ENCODE peak calls at places on chromosomes 3 and 15, in six cellular contexts. L is esophagus squamous epithelium, S is right atrium auricular region, P is caudate nucleus, Q is heart right ventricle, N is fibroblast of lung. I is an unnamed sample.

GRCh38 chr15:46682969-46683791 is 1034.1 kb upstream of the SEMA6D start:
- DNase-seq in L (no peak), S (no peak), P (no peak), Q (no peak), N (no peak), I (no peak)

GRCh38 chr3:58537412-58538301 is 667 bp upstream of the ACOX2 start:
- DNase-seq in L (no peak), S (peak; percentile 50), P (no peak), Q (no peak), N (no peak), I (no peak)

GRCh38 chr3:144265527-144266100 is 294.0 kb downstream of the DIPK2A start:
- DNase-seq in L (no peak), S (no peak), P (no peak), Q (peak; percentile 23), N (peak; percentile 7), I (no peak)

GRCh38 chr15:67917037-67917436 is 77.2 kb upstream of the RNU6-1 start:
- DNase-seq in L (no peak), S (peak; percentile 84), P (no peak), Q (peak; percentile 60), N (no peak), I (no peak)

GRCh38 chr3:174859109-174859735 is at the start of gene NAALADL2:
- DNase-seq in L (no peak), S (no peak), P (no peak), Q (no peak), N (no peak), I (no peak)

GRCh38 chr3:114439279-114439678 is 145.5 kb downstream of the TIGIT start:
- DNase-seq in L (no peak), S (no peak), P (no peak), Q (no peak), N (no peak), I (peak; percentile 37)

GRCh38 chr3:3744826-3745225 is 54.4 kb upstream of the LRRN1 start:
- DNase-seq in L (no peak), S (no peak), P (no peak), Q (no peak), N (no peak), I (no peak)

GRCh38 chr3:50885491-50885890 is 210.8 kb downstream of the DOCK3 start:
- DNase-seq in L (no peak), S (no peak), P (no peak), Q (no peak), N (no peak), I (no peak)

GRCh38 chr3:48629894-48630293 is 5.4 kb downstream of the SLC26A6 start:
- DNase-seq in L (no peak), S (no peak), P (no peak), Q (no peak), N (no peak), I (no peak)

GRCh38 chr3:29412117-29412516 is 131.2 kb downstream of the RBMS3 start:
- DNase-seq in L (no peak), S (no peak), P (no peak), Q (no peak), N (no peak), I (no peak)

GRCh38 chr3:134900482-134900881 is 105.4 kb downstream of the EPHB1 start:
- DNase-seq in L (no peak), S (no peak), P (no peak), Q (no peak), N (no peak), I (no peak)

DNA sequence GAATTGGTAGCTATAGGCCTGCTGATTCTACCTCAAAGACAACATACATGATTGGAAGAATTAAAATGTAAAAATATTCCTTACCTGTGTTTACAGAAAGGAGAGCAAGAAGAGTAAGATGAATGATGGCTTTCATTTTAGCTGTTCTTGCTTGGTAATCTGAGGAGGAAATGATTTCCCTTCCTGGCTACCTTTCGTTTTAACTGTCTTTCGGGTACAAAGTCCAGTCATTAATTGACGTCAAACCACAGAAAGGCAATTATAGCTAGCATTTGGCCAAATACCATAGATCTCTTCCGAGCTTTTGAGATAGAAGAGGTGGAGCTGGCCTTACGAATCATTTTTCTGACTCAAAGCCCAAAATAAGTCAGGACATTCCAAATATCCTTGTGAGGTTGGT is at the start of gene MUC13:
- DNase-seq in L (no peak), S (no peak), P (no peak), Q (no peak), N (no peak), I (no peak)
- H3K27ac ChIP-seq in L (no peak within 1 kb of the TSS), S (no peak within 1 kb of the TSS), P (no peak within 1 kb of the TSS), Q (no peak within 1 kb of the TSS), N (no peak within 1 kb of the TSS), I (no peak within 1 kb of the TSS)

GRCh38 chr3:12759097-12759679 is at the start of gene TMEM40:
- DNase-seq in L (no peak), S (no peak), P (no peak), Q (no peak), N (no peak), I (no peak)

GRCh38 chr3:12756185-12756584 is 2.9 kb downstream of the TMEM40 start:
- DNase-seq in L (no peak), S (no peak), P (no peak), Q (no peak), N (no peak), I (no peak)

GRCh38 chr3:12759693-12760565 is 870 bp upstream of the TMEM40 start:
- DNase-seq in L (no peak), S (no peak), P (no peak), Q (no peak), N (no peak), I (no peak)

GRCh38 chr3:12756635-12757034 is 2.4 kb downstream of the TMEM40 start:
- DNase-seq in L (no peak), S (no peak), P (no peak), Q (no peak), N (no peak), I (no peak)

DNA sequence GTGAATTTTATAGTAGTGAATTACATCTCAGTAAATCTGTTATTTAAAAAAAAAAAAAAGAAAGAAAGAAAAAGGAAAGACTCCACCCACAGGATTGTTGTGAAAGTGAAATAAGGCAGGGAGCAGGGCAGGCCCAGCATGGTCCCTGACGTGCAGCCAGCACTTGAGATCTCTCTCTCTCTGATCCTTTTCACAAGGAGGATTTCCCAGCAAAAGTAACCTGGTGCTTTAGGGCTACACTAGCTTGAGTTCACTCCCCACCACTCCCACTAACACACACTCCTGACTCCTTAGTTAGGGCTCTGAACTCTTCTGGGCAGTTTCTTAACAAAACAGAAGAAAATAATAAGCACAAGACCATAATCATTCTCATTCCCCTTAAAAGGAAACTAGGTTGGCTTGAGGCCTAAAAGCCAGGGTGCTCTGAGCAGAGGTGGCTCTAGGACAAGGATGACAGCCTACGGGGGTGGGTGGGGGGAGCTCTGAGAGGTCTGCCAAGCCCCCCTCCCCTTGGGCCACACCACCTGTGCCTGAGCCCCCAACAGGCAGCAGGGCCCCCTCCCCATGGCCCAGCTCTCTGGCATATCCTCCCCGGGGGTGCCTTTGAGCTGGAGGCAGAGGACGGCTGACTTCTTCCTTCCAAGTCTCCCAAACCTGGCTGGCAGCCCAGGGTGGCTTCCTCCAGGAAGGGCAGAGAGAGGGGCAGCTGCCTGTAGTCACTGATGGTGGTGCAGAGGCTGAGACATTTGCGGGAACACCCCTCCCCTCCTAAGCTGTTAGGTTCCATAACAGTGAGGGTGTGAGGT is 831 bp downstream of the TMEM40 start:
- DNase-seq in L (no peak), S (peak; percentile 70), P (no peak), Q (peak; percentile 23), N (peak; percentile 83), I (no peak)
- H3K27ac ChIP-seq in L (peak overlapping the region; percentile 92), S (peak overlapping the region; percentile 83), P (no peak overlapping the region), Q (peak overlapping the region; percentile 71), N (peak overlapping the region; percentile 55), I (peak overlapping the region; percentile 80)

GRCh38 chr3:53072653-53073552 is 27.0 kb upstream of the SFMBT1 start:
- DNase-seq in L (peak; percentile 23), S (peak; percentile 88), P (peak; percentile 62), Q (peak; percentile 82), N (peak; percentile 73), I (peak; percentile 24)

GRCh38 chr3:53071882-53072431 is 26.1 kb upstream of the SFMBT1 start:
- DNase-seq in L (no peak), S (no peak), P (no peak), Q (no peak), N (no peak), I (no peak)

GRCh38 chr3:53068176-53068575 is 22.3 kb upstream of the SFMBT1 start:
- DNase-seq in L (no peak), S (no peak), P (no peak), Q (no peak), N (no peak), I (no peak)

GRCh38 chr3:53067571-53067970 is 21.7 kb upstream of the SFMBT1 start:
- DNase-seq in L (no peak), S (no peak), P (no peak), Q (no peak), N (no peak), I (no peak)

GRCh38 chr3:53069422-53070068 is 23.7 kb upstream of the SFMBT1 start:
- DNase-seq in L (no peak), S (no peak), P (no peak), Q (no peak), N (no peak), I (no peak)
- H3K27ac ChIP-seq in L (no peak overlapping the region), S (no peak overlapping the region), P (no peak overlapping the region), Q (no peak overlapping the region), N (no peak overlapping the region), I (no peak overlapping the region)

DNA sequence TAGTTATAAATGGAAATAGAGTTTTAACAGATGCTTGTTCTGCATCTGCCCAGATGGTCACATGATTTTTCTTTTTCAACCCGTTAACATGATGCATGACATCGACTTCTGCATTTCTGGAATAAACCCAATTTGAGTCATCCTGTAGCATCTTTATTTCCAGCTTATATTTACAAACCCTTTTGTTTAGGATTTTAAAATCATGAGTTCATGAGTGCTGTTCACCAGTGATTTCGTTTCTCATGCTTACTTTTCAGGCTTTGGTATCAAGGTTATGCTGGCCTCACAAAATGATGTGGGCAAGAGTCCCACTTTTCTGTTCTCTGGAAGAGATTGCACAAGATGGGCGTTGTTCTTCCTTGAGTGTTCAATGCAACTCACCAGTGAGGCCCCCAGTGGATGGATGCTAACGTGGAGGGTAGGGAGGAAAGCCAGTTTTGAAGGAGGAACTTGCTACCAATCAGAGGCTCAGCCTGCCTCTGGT is 5.2 kb downstream of the HRH1 start:
- DNase-seq in L (no peak), S (peak; percentile 77), P (no peak), Q (no peak), N (peak; percentile 98), I (peak; percentile 97)
- H3K27ac ChIP-seq in L (peak overlapping the region; percentile 59), S (no peak overlapping the region), P (no peak overlapping the region), Q (peak overlapping the region; percentile 70), N (peak overlapping the region; percentile 60), I (peak overlapping the region; percentile 94)

GRCh38 chr15:58522865-58523264 is 91.1 kb downstream of the LIPC start:
- DNase-seq in L (no peak), S (no peak), P (no peak), Q (no peak), N (no peak), I (no peak)

GRCh38 chr15:58522391-58522790 is 90.6 kb downstream of the LIPC start:
- DNase-seq in L (no peak), S (no peak), P (peak; percentile 68), Q (no peak), N (no peak), I (no peak)

GRCh38 chr15:58520464-58520863 is 88.7 kb downstream of the LIPC start:
- DNase-seq in L (no peak), S (no peak), P (no peak), Q (no peak), N (no peak), I (no peak)

GRCh38 chr15:58521293-58521991 is 89.7 kb downstream of the LIPC start:
- DNase-seq in L (no peak), S (peak; percentile 70), P (no peak), Q (peak; percentile 38), N (peak; percentile 51), I (peak; percentile 26)

GRCh38 chr15:58520936-58521292 is 89.1 kb downstream of the LIPC start:
- DNase-seq in L (no peak), S (no peak), P (no peak), Q (no peak), N (no peak), I (no peak)
- H3K27ac ChIP-seq in L (peak overlapping the region; percentile 77), S (no peak overlapping the region), P (no peak overlapping the region), Q (peak overlapping the region; percentile 72), N (no peak overlapping the region), I (no peak overlapping the region)

I was measured in AG04450.